ENCODE peak calls at places on chromosome 20, in four cellular contexts. B is psoas muscle, L is colonic mucosa, W is adrenal gland. R is an unnamed sample. For H3K4me1, the result is how much of the 10 kb centered on the place peaks cover.

GRCh38 chr20:49905415-49906091 is 9.8 kb downstream of the SPATA2 start:
- DNase-seq in B (no peak), L (no peak), W (no peak), R (no peak)

GRCh38 chr20:23048283-23049200 is 930 bp downstream of the THBD start:
- DNase-seq in B (peak), L (peak), W (peak), R (peak)

GRCh38 chr20:48332555-48332954 is 495.2 kb downstream of the PREX1 start:
- DNase-seq in B (no peak), L (no peak), W (no peak), R (no peak)

GRCh38 chr20:22490287-22491187 is 93.8 kb downstream of the FOXA2 start:
- DNase-seq in B (no peak), L (peak), W (no peak), R (peak)

GRCh38 chr20:60970601-60971000 is 281.5 kb upstream of the CDH4 start:
- DNase-seq in B (no peak), L (no peak), W (no peak), R (no peak)

GRCh38 chr20:16004108-16004854 is 569.0 kb downstream of the KIF16B start:
- DNase-seq in B (no peak), L (no peak), W (no peak), R (no peak)

GRCh38 chr20:51574248-51575033 is 31.9 kb upstream of the NFATC2 start:
- DNase-seq in B (no peak), L (no peak), W (no peak), R (no peak)

GRCh38 chr20:49045440-49046086 is 549 bp upstream of the CSE1L start:
- DNase-seq in B (peak), L (peak), W (peak), R (no peak)

DNA sequence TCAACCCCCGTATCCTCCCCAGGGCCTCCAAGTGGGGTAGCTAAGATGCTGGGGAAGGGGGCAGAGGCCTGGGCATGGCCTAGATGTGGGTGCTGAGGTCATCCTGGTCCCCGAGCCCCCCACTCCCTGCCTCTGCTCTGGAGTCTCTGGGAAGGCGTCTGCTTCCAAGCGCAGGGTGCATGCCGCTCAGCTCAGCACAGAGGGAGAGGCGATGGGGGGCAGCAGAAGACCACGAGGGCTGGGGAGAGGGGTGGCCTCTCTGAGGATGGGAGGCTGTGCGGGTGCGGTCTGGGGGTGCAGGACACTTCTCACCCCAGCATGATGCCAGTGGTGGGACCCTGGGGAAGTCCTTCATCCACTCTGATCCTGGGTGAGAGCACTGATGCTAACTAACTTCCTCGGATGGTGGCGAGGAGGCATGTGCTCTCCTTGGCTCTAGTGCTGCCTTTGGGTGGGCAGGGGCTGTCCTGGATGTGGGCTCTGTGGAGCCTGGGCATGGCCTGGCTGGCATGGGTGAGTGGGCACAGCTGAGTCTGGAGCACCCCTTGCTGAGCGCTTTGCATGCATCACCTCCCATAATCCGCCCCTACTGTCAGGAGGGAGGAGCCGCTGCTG is 34.6 kb downstream of the EFCAB8 start:
- DNase-seq in B (no peak), L (no peak), W (no peak), R (no peak)
- H3K4me3 ChIP-seq in B (no peak), L (no peak), W (no peak), R (no peak)

GRCh38 chr20:62156592-62157386 is 13.2 kb downstream of the SS18L1 start:
- DNase-seq in B (peak), L (peak), W (peak), R (peak)
- TF ChIP-seq CTCF in B (peak), L (peak), W (peak), R (peak)

GRCh38 chr20:20731000-20731944 is 18.8 kb upstream of the RALGAPA2 start:
- DNase-seq in B (no peak), L (no peak), W (no peak), R (no peak)
- H3K4me1 ChIP-seq in B (under half), L (under half), W (under half), R (under half)

DNA sequence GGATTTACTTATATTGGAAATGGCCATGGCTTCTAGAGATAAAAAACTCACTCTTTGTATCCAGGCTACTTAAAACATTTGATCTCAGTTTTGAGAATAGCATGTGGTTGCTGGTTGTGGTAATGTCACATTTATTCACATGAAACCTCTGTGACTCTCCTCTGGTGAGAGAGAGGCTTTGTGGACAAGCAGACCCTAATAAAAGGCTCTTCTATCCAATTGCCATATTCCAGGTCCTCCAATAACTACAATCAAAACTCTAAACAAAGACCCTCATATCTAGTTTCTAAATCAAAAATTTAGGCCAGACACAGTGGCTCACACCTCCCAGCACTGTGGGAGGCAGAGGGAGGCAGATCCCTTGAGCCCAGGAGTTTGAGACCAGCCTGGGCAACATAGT is 176.3 kb upstream of the LAMP5 start:
- DNase-seq in B (no peak), L (no peak), W (no peak), R (no peak)
- H3K4me3 ChIP-seq in B (no peak), L (no peak), W (no peak), R (no peak)

DNA sequence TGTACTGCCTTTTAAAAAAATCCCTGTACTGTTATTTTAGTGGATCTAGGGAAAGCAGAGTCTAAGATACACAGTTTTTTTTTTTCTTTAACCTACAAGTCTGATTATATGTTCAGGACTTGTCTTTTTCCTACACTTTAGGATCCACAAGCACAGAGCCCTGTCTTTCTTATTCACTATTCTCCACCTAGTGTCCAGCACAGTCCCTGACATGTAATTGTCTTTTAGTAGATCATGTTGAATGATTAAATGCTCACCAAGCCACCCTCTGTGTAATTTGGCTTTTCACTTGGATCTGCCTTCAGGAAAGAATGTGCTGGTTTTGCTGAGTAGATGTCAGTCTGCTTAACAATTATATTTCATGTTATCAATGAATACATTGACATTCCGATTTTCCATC is 35.8 kb upstream of the YWHAB start:
- DNase-seq in B (no peak), L (no peak), W (no peak), R (no peak)
- TF ChIP-seq CTCF in B (no peak), L (no peak), W (no peak), R (no peak)

GRCh38 chr20:839015-839414 is 5.5 kb downstream of the FAM110A start:
- DNase-seq in B (no peak), L (no peak), W (no peak), R (peak)
- H3K4me1 ChIP-seq in B (under half), L (under half), W (under half), R (under half)

DNA sequence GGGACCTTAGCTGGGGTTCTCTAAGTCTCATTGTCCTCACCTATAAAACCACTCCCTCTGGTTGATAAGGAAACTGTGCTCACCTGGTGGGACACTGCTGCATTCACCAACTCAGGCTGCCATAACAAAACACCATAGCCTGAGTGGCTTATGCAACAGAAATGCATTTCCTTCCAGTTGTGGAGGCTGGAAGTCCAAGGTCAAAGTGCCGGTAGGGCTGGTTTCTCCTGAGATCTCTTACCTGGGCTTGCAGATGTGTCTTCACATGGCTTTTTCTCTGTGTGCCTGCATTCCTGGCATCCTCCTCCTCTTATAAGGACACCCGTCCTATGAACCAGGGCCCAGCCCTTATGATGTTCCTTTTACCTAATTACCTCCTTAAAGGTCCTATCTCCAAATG is 60.0 kb upstream of the SLC32A1 start:
- DNase-seq in B (no peak), L (no peak), W (no peak), R (no peak)
- H3K4me3 ChIP-seq in B (no peak), L (no peak), W (no peak), R (no peak)

DNA sequence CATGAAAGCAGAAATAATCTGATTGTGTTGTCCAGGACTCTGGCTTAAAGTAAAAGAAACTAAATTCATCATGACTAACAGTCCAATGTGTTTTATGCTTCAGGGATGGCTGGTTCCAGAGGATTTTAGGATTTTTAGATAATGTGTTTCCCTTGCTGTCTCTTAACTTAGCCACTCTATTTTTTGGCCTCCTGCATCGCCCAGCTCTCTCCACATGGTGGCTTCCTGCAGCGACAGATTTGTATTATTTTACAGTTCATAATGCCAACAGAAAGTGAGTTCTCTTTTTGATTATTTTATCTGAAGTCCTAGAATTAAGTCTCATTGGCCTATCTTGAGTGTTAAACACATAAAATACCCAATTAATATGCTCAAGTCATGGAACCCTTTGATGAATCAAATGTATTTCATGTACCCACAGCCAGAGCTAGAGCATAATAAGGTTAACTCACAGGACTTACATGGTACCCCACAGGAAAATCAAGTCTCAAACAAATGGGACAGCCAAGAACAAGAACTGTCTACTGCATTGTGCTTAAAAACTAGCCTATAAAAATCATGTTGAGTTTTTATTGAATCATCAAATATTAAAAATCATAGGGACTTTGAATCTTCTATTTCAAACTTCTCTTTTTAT is 582.5 kb downstream of the DOK5 start:
- DNase-seq in B (no peak), L (no peak), W (no peak), R (peak)
- TF ChIP-seq CTCF in B (no peak), L (peak), W (no peak), R (no peak)

DNA sequence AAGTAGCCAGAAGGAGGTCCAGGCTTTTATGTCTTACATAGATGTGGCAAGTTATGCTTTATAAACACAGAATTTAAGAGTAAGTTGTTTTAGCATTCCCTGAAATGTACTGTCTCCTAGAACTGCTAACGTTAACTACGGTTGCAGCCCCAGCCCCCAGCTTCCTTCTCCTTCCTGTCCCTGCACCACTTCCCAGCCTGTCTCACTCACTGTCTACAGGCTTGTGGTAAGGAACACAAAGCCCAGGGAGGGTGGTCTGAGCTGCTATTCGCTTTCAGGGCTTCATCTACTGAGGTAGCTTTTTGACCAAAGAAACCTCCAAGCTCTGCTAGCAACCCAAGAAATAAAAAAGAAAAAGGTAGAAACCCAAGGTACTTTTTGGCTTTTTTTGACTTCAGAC is 35.9 kb downstream of the PCSK2 start:
- DNase-seq in B (no peak), L (no peak), W (no peak), R (no peak)
- H3K4me1 ChIP-seq in B (under half), L (under half), W (under half), R (under half)

R was measured in mucosa of descending colon.